ENCODE peak calls at places on chromosome X, in seven cellular contexts. One of them, this sample, is unnamed.

GRCh38 chrX:12693754-12694153 is 97.5 kb upstream of the PRPS2 start:
- DNase-seq in thoracic aorta: no peak
- DNase-seq in activated T-helper 1 cell treated with anti-CD3 and anti-CD28 coated beads, Interleukin-12 subunit alpha, Interleukin-12 subunit beta, Interleukin-2, Interleukin-4 antibody, amounts not matched to agents 30 ng/mL and 10 ng/mL and 1 ng/mL, durations not matched to agents 14 hours and 24 hours and 36 hours: no peak
- DNase-seq in lung: no peak
- DNase-seq in ELR: no peak
- DNase-seq in activated naive CD4-positive, alpha-beta T cell treated with anti-CD3 and anti-CD28 coated beads, Interleukin-2, amount 50 U/mL, for 16 hours: no peak
- DNase-seq in dermis blood vessel endothelial cell: no peak
- DNase-seq in this sample: no peak

GRCh38 chrX:107940095-107940494 is 42.1 kb downstream of the TEX13B start:
- DNase-seq in activated naive CD4-positive, alpha-beta T cell treated with anti-CD3 and anti-CD28 coated beads, Interleukin-2, amount 50 U/mL, for 16 hours: no peak
- DNase-seq in lung: no peak
- DNase-seq in activated T-helper 1 cell treated with anti-CD3 and anti-CD28 coated beads, Interleukin-12 subunit alpha, Interleukin-12 subunit beta, Interleukin-2, Interleukin-4 antibody, amounts not matched to agents 30 ng/mL and 10 ng/mL and 1 ng/mL, durations not matched to agents 14 hours and 24 hours and 36 hours: no peak
- DNase-seq in dermis blood vessel endothelial cell: no peak
- DNase-seq in ELR: no peak
- DNase-seq in thoracic aorta: no peak
- DNase-seq in this sample: no peak

GRCh38 chrX:55119712-55120111 is 30.9 kb downstream of the PAGE2 start:
- DNase-seq in activated T-helper 1 cell treated with anti-CD3 and anti-CD28 coated beads, Interleukin-12 subunit alpha, Interleukin-12 subunit beta, Interleukin-2, Interleukin-4 antibody, amounts not matched to agents 30 ng/mL and 10 ng/mL and 1 ng/mL, durations not matched to agents 14 hours and 24 hours and 36 hours: no peak
- DNase-seq in lung: no peak
- DNase-seq in dermis blood vessel endothelial cell: peak; percentile 10
- DNase-seq in thoracic aorta: no peak
- DNase-seq in ELR: peak; percentile 38
- DNase-seq in activated naive CD4-positive, alpha-beta T cell treated with anti-CD3 and anti-CD28 coated beads, Interleukin-2, amount 50 U/mL, for 16 hours: no peak
- DNase-seq in this sample: no peak

GRCh38 chrX:15202458-15203177 is 67.3 kb downstream of the ASB9 start:
- DNase-seq in ELR: peak; percentile 48
- DNase-seq in lung: no peak
- DNase-seq in activated naive CD4-positive, alpha-beta T cell treated with anti-CD3 and anti-CD28 coated beads, Interleukin-2, amount 50 U/mL, for 16 hours: no peak
- DNase-seq in dermis blood vessel endothelial cell: no peak
- DNase-seq in activated T-helper 1 cell treated with anti-CD3 and anti-CD28 coated beads, Interleukin-12 subunit alpha, Interleukin-12 subunit beta, Interleukin-2, Interleukin-4 antibody, amounts not matched to agents 30 ng/mL and 10 ng/mL and 1 ng/mL, durations not matched to agents 14 hours and 24 hours and 36 hours: no peak
- DNase-seq in thoracic aorta: no peak
- DNase-seq in this sample: peak; percentile 5

GRCh38 chrX:97126020-97126419 is 242.3 kb downstream of the RPA4 start:
- DNase-seq in lung: no peak
- DNase-seq in thoracic aorta: no peak
- DNase-seq in ELR: no peak
- DNase-seq in activated naive CD4-positive, alpha-beta T cell treated with anti-CD3 and anti-CD28 coated beads, Interleukin-2, amount 50 U/mL, for 16 hours: no peak
- DNase-seq in activated T-helper 1 cell treated with anti-CD3 and anti-CD28 coated beads, Interleukin-12 subunit alpha, Interleukin-12 subunit beta, Interleukin-2, Interleukin-4 antibody, amounts not matched to agents 30 ng/mL and 10 ng/mL and 1 ng/mL, durations not matched to agents 14 hours and 24 hours and 36 hours: no peak
- DNase-seq in dermis blood vessel endothelial cell: no peak
- DNase-seq in this sample: no peak

GRCh38 chrX:88828011-88828410 is 81.0 kb downstream of the CPXCR1 start:
- DNase-seq in ELR: no peak
- DNase-seq in dermis blood vessel endothelial cell: no peak
- DNase-seq in thoracic aorta: no peak
- DNase-seq in lung: no peak
- DNase-seq in activated T-helper 1 cell treated with anti-CD3 and anti-CD28 coated beads, Interleukin-12 subunit alpha, Interleukin-12 subunit beta, Interleukin-2, Interleukin-4 antibody, amounts not matched to agents 30 ng/mL and 10 ng/mL and 1 ng/mL, durations not matched to agents 14 hours and 24 hours and 36 hours: no peak
- DNase-seq in activated naive CD4-positive, alpha-beta T cell treated with anti-CD3 and anti-CD28 coated beads, Interleukin-2, amount 50 U/mL, for 16 hours: no peak
- DNase-seq in this sample: no peak

GRCh38 chrX:124023838-124024238 is 62.3 kb downstream of the STAG2 start:
- DNase-seq in dermis blood vessel endothelial cell: no peak
- DNase-seq in thoracic aorta: no peak
- DNase-seq in activated naive CD4-positive, alpha-beta T cell treated with anti-CD3 and anti-CD28 coated beads, Interleukin-2, amount 50 U/mL, for 16 hours: no peak
- DNase-seq in ELR: peak; percentile 59
- DNase-seq in lung: no peak
- DNase-seq in activated T-helper 1 cell treated with anti-CD3 and anti-CD28 coated beads, Interleukin-12 subunit alpha, Interleukin-12 subunit beta, Interleukin-2, Interleukin-4 antibody, amounts not matched to agents 30 ng/mL and 10 ng/mL and 1 ng/mL, durations not matched to agents 14 hours and 24 hours and 36 hours: no peak
- DNase-seq in this sample: no peak

GRCh38 chrX:20609916-20610415 is 343.3 kb upstream of the RPS6KA3 start:
- DNase-seq in dermis blood vessel endothelial cell: no peak
- DNase-seq in lung: no peak
- DNase-seq in activated T-helper 1 cell treated with anti-CD3 and anti-CD28 coated beads, Interleukin-12 subunit alpha, Interleukin-12 subunit beta, Interleukin-2, Interleukin-4 antibody, amounts not matched to agents 30 ng/mL and 10 ng/mL and 1 ng/mL, durations not matched to agents 14 hours and 24 hours and 36 hours: no peak
- DNase-seq in ELR: no peak
- DNase-seq in activated naive CD4-positive, alpha-beta T cell treated with anti-CD3 and anti-CD28 coated beads, Interleukin-2, amount 50 U/mL, for 16 hours: no peak
- DNase-seq in thoracic aorta: no peak
- DNase-seq in this sample: no peak

GRCh38 chrX:47646636-47647035 is 3.7 kb downstream of the ELK1 start:
- DNase-seq in lung: no peak
- DNase-seq in thoracic aorta: no peak
- DNase-seq in dermis blood vessel endothelial cell: no peak
- DNase-seq in activated T-helper 1 cell treated with anti-CD3 and anti-CD28 coated beads, Interleukin-12 subunit alpha, Interleukin-12 subunit beta, Interleukin-2, Interleukin-4 antibody, amounts not matched to agents 30 ng/mL and 10 ng/mL and 1 ng/mL, durations not matched to agents 14 hours and 24 hours and 36 hours: no peak
- DNase-seq in ELR: no peak
- DNase-seq in activated naive CD4-positive, alpha-beta T cell treated with anti-CD3 and anti-CD28 coated beads, Interleukin-2, amount 50 U/mL, for 16 hours: no peak
- DNase-seq in this sample: no peak

GRCh38 chrX:31706456-31706855 is 634.6 kb upstream of the FTHL17 start:
- DNase-seq in activated naive CD4-positive, alpha-beta T cell treated with anti-CD3 and anti-CD28 coated beads, Interleukin-2, amount 50 U/mL, for 16 hours: no peak
- DNase-seq in ELR: no peak
- DNase-seq in activated T-helper 1 cell treated with anti-CD3 and anti-CD28 coated beads, Interleukin-12 subunit alpha, Interleukin-12 subunit beta, Interleukin-2, Interleukin-4 antibody, amounts not matched to agents 30 ng/mL and 10 ng/mL and 1 ng/mL, durations not matched to agents 14 hours and 24 hours and 36 hours: no peak
- DNase-seq in thoracic aorta: no peak
- DNase-seq in dermis blood vessel endothelial cell: no peak
- DNase-seq in lung: no peak
- DNase-seq in this sample: no peak

GRCh38 chrX:49171752-49172279 is at the start of gene PLP2:
- DNase-seq in ELR: peak; percentile 79
- DNase-seq in activated naive CD4-positive, alpha-beta T cell treated with anti-CD3 and anti-CD28 coated beads, Interleukin-2, amount 50 U/mL, for 16 hours: peak; percentile 66
- DNase-seq in dermis blood vessel endothelial cell: peak; percentile 56
- DNase-seq in thoracic aorta: no peak
- DNase-seq in activated T-helper 1 cell treated with anti-CD3 and anti-CD28 coated beads, Interleukin-12 subunit alpha, Interleukin-12 subunit beta, Interleukin-2, Interleukin-4 antibody, amounts not matched to agents 30 ng/mL and 10 ng/mL and 1 ng/mL, durations not matched to agents 14 hours and 24 hours and 36 hours: no peak
- DNase-seq in lung: peak; percentile 51
- DNase-seq in this sample: no peak

GRCh38 chrX:28552882-28553829 is 34.1 kb upstream of the IL1RAPL1 start:
- DNase-seq in lung: no peak
- DNase-seq in ELR: no peak
- DNase-seq in activated naive CD4-positive, alpha-beta T cell treated with anti-CD3 and anti-CD28 coated beads, Interleukin-2, amount 50 U/mL, for 16 hours: no peak
- DNase-seq in thoracic aorta: no peak
- DNase-seq in dermis blood vessel endothelial cell: no peak
- DNase-seq in activated T-helper 1 cell treated with anti-CD3 and anti-CD28 coated beads, Interleukin-12 subunit alpha, Interleukin-12 subunit beta, Interleukin-2, Interleukin-4 antibody, amounts not matched to agents 30 ng/mL and 10 ng/mL and 1 ng/mL, durations not matched to agents 14 hours and 24 hours and 36 hours: no peak
- DNase-seq in this sample: no peak

GRCh38 chrX:53133400-53133799 is 39.5 kb downstream of the KANTR start:
- DNase-seq in activated T-helper 1 cell treated with anti-CD3 and anti-CD28 coated beads, Interleukin-12 subunit alpha, Interleukin-12 subunit beta, Interleukin-2, Interleukin-4 antibody, amounts not matched to agents 30 ng/mL and 10 ng/mL and 1 ng/mL, durations not matched to agents 14 hours and 24 hours and 36 hours: no peak
- DNase-seq in activated naive CD4-positive, alpha-beta T cell treated with anti-CD3 and anti-CD28 coated beads, Interleukin-2, amount 50 U/mL, for 16 hours: no peak
- DNase-seq in ELR: no peak
- DNase-seq in thoracic aorta: no peak
- DNase-seq in dermis blood vessel endothelial cell: no peak
- DNase-seq in lung: no peak
- DNase-seq in this sample: no peak

GRCh38 chrX:16807976-16808542 is 21.8 kb downstream of the TXLNG start:
- DNase-seq in lung: no peak
- DNase-seq in ELR: peak; percentile 62
- DNase-seq in thoracic aorta: no peak
- DNase-seq in dermis blood vessel endothelial cell: peak; percentile 30
- DNase-seq in activated naive CD4-positive, alpha-beta T cell treated with anti-CD3 and anti-CD28 coated beads, Interleukin-2, amount 50 U/mL, for 16 hours: no peak
- DNase-seq in activated T-helper 1 cell treated with anti-CD3 and anti-CD28 coated beads, Interleukin-12 subunit alpha, Interleukin-12 subunit beta, Interleukin-2, Interleukin-4 antibody, amounts not matched to agents 30 ng/mL and 10 ng/mL and 1 ng/mL, durations not matched to agents 14 hours and 24 hours and 36 hours: no peak
- DNase-seq in this sample: no peak

GRCh38 chrX:73127700-73128241 is 48.5 kb upstream of the PABPC1L2A start:
- DNase-seq in thoracic aorta: no peak
- DNase-seq in lung: no peak
- DNase-seq in ELR: no peak
- DNase-seq in dermis blood vessel endothelial cell: no peak
- DNase-seq in activated T-helper 1 cell treated with anti-CD3 and anti-CD28 coated beads, Interleukin-12 subunit alpha, Interleukin-12 subunit beta, Interleukin-2, Interleukin-4 antibody, amounts not matched to agents 30 ng/mL and 10 ng/mL and 1 ng/mL, durations not matched to agents 14 hours and 24 hours and 36 hours: no peak
- DNase-seq in activated naive CD4-positive, alpha-beta T cell treated with anti-CD3 and anti-CD28 coated beads, Interleukin-2, amount 50 U/mL, for 16 hours: peak; percentile 7
- DNase-seq in this sample: no peak

GRCh38 chrX:10548681-10549080 is 71.7 kb downstream of the MID1 start:
- DNase-seq in ELR: peak; percentile 25
- DNase-seq in thoracic aorta: no peak
- DNase-seq in activated T-helper 1 cell treated with anti-CD3 and anti-CD28 coated beads, Interleukin-12 subunit alpha, Interleukin-12 subunit beta, Interleukin-2, Interleukin-4 antibody, amounts not matched to agents 30 ng/mL and 10 ng/mL and 1 ng/mL, durations not matched to agents 14 hours and 24 hours and 36 hours: no peak
- DNase-seq in lung: no peak
- DNase-seq in dermis blood vessel endothelial cell: no peak
- DNase-seq in activated naive CD4-positive, alpha-beta T cell treated with anti-CD3 and anti-CD28 coated beads, Interleukin-2, amount 50 U/mL, for 16 hours: no peak
- DNase-seq in this sample: no peak

GRCh38 chrX:40176979-40177430 is 79.2 kb upstream of the BCOR start:
- DNase-seq in activated T-helper 1 cell treated with anti-CD3 and anti-CD28 coated beads, Interleukin-12 subunit alpha, Interleukin-12 subunit beta, Interleukin-2, Interleukin-4 antibody, amounts not matched to agents 30 ng/mL and 10 ng/mL and 1 ng/mL, durations not matched to agents 14 hours and 24 hours and 36 hours: no peak
- DNase-seq in activated naive CD4-positive, alpha-beta T cell treated with anti-CD3 and anti-CD28 coated beads, Interleukin-2, amount 50 U/mL, for 16 hours: peak; percentile 64
- DNase-seq in thoracic aorta: no peak
- DNase-seq in ELR: peak; percentile 47
- DNase-seq in lung: no peak
- DNase-seq in dermis blood vessel endothelial cell: peak; percentile 52
- DNase-seq in this sample: no peak

This sample was measured in HFF-Myc.